ENCODE peak calls at places on chromosomes 1 and 21, in six cellular contexts. One of them, this sample, is unnamed.

GRCh38 chr1:96559181-96559580 is 162.4 kb upstream of the PTBP2 start:
- DNase-seq in mesenchymal stem cell: peak; percentile 30
- DNase-seq in mesendoderm: no peak
- DNase-seq in H9: no peak
- DNase-seq in neuronal stem cell: no peak
- DNase-seq in IMR-90: peak; percentile 7
- DNase-seq in this sample: no peak

GRCh38 chr1:113630340-113631327 is 128.7 kb downstream of the PHTF1 start:
- DNase-seq in mesendoderm: peak; percentile 26
- DNase-seq in IMR-90: no peak
- DNase-seq in H9: peak; percentile 35
- DNase-seq in neuronal stem cell: no peak
- DNase-seq in mesenchymal stem cell: no peak
- DNase-seq in this sample: peak; percentile 67

GRCh38 chr1:231931846-231932454 is 305.4 kb downstream of the DISC1 start:
- DNase-seq in IMR-90: no peak
- DNase-seq in H9: peak; percentile 41
- DNase-seq in mesendoderm: peak; percentile 75
- DNase-seq in mesenchymal stem cell: no peak
- DNase-seq in neuronal stem cell: no peak
- DNase-seq in this sample: peak; percentile 44

GRCh38 chr1:20080441-20081330 is 10.7 kb downstream of the PLA2G5 start:
- DNase-seq in mesendoderm: peak; percentile 76
- DNase-seq in neuronal stem cell: no peak
- DNase-seq in H9: no peak
- DNase-seq in mesenchymal stem cell: no peak
- DNase-seq in IMR-90: no peak
- DNase-seq in this sample: no peak

GRCh38 chr21:34019402-34019801 is 54.0 kb upstream of the MRPS6 start:
- DNase-seq in H9: no peak
- DNase-seq in neuronal stem cell: no peak
- DNase-seq in IMR-90: no peak
- DNase-seq in mesenchymal stem cell: no peak
- DNase-seq in mesendoderm: no peak
- DNase-seq in this sample: no peak

GRCh38 chr1:38608202-38608864 is 251.2 kb downstream of the RRAGC start:
- DNase-seq in neuronal stem cell: peak; percentile 78
- DNase-seq in H9: peak; percentile 81
- DNase-seq in mesenchymal stem cell: peak; percentile 17
- DNase-seq in IMR-90: peak; percentile 4
- DNase-seq in mesendoderm: peak; percentile 84
- DNase-seq in this sample: no peak

GRCh38 chr1:44849575-44850132 is 6.6 kb upstream of the PTCH2 start:
- DNase-seq in mesendoderm: no peak
- DNase-seq in IMR-90: peak; percentile 42
- DNase-seq in mesenchymal stem cell: peak; percentile 43
- DNase-seq in neuronal stem cell: no peak
- DNase-seq in H9: no peak
- DNase-seq in this sample: no peak

GRCh38 chr1:160837558-160838205 is 25.0 kb downstream of the CD244 start:
- DNase-seq in H9: no peak
- DNase-seq in mesendoderm: peak; percentile 13
- DNase-seq in neuronal stem cell: peak; percentile 29
- DNase-seq in mesenchymal stem cell: peak; percentile 7
- DNase-seq in IMR-90: no peak
- DNase-seq in this sample: no peak

GRCh38 chr1:231478386-231478785 is 50.1 kb upstream of the TSNAX start:
- DNase-seq in IMR-90: no peak
- DNase-seq in mesenchymal stem cell: no peak
- DNase-seq in neuronal stem cell: no peak
- DNase-seq in H9: no peak
- DNase-seq in mesendoderm: peak; percentile 3
- DNase-seq in this sample: no peak

GRCh38 chr1:110477445-110477957 is 26.6 kb downstream of the PROK1 start:
- DNase-seq in mesendoderm: peak; percentile 57
- DNase-seq in IMR-90: no peak
- DNase-seq in mesenchymal stem cell: no peak
- DNase-seq in neuronal stem cell: no peak
- DNase-seq in H9: peak; percentile 75
- DNase-seq in this sample: no peak

GRCh38 chr1:150477733-150478132 is 9.5 kb upstream of the TARS2 start:
- DNase-seq in IMR-90: peak; percentile 85
- DNase-seq in H9: no peak
- DNase-seq in mesenchymal stem cell: peak; percentile 73
- DNase-seq in neuronal stem cell: no peak
- DNase-seq in mesendoderm: no peak
- DNase-seq in this sample: no peak

GRCh38 chr1:234926574-234927311 is 201.9 kb downstream of the TOMM20 start:
- DNase-seq in mesendoderm: no peak
- DNase-seq in IMR-90: no peak
- DNase-seq in H9: peak; percentile 18
- DNase-seq in neuronal stem cell: no peak
- DNase-seq in mesenchymal stem cell: peak; percentile 23
- DNase-seq in this sample: no peak

GRCh38 chr1:204729516-204729915 is 44.0 kb upstream of the LRRN2 start:
- DNase-seq in IMR-90: no peak
- DNase-seq in mesendoderm: no peak
- DNase-seq in mesenchymal stem cell: no peak
- DNase-seq in H9: no peak
- DNase-seq in neuronal stem cell: no peak
- DNase-seq in this sample: no peak

GRCh38 chr1:68294354-68295066 is 62.2 kb upstream of the WLS start:
- DNase-seq in H9: no peak
- DNase-seq in mesenchymal stem cell: no peak
- DNase-seq in neuronal stem cell: no peak
- DNase-seq in IMR-90: no peak
- DNase-seq in mesendoderm: peak; percentile 63
- DNase-seq in this sample: no peak

GRCh38 chr1:236774926-236775325 is 20.2 kb upstream of the MTR start:
- DNase-seq in mesendoderm: peak; percentile 71
- DNase-seq in mesenchymal stem cell: peak; percentile 22
- DNase-seq in H9: no peak
- DNase-seq in neuronal stem cell: no peak
- DNase-seq in IMR-90: peak; percentile 15
- DNase-seq in this sample: peak; percentile 61

GRCh38 chr1:94180650-94181049 is 56.7 kb downstream of the ARHGAP29 start:
- DNase-seq in H9: no peak
- DNase-seq in neuronal stem cell: no peak
- DNase-seq in mesenchymal stem cell: no peak
- DNase-seq in IMR-90: peak; percentile 16
- DNase-seq in mesendoderm: no peak
- DNase-seq in this sample: no peak

GRCh38 chr1:176440176-176440575 is 22.8 kb upstream of the PAPPA2 start:
- DNase-seq in IMR-90: no peak
- DNase-seq in mesenchymal stem cell: no peak
- DNase-seq in neuronal stem cell: no peak
- DNase-seq in mesendoderm: no peak
- DNase-seq in H9: no peak
- DNase-seq in this sample: peak; percentile 97

GRCh38 chr1:46062651-46063319 is 69.6 kb downstream of the PIK3R3 start:
- DNase-seq in neuronal stem cell: no peak
- DNase-seq in H9: no peak
- DNase-seq in IMR-90: peak; percentile 22
- DNase-seq in mesendoderm: no peak
- DNase-seq in mesenchymal stem cell: peak; percentile 53
- DNase-seq in this sample: no peak

GRCh38 chr21:42746593-42747266 is 93.3 kb downstream of the PDE9A start:
- DNase-seq in IMR-90: no peak
- DNase-seq in mesenchymal stem cell: no peak
- DNase-seq in H9: no peak
- DNase-seq in mesendoderm: peak; percentile 8
- DNase-seq in neuronal stem cell: no peak
- DNase-seq in this sample: no peak

GRCh38 chr1:222392571-222392970 is 155.3 kb downstream of the HHIPL2 start:
- DNase-seq in H9: no peak
- DNase-seq in IMR-90: peak; percentile 91
- DNase-seq in mesenchymal stem cell: peak; percentile 22
- DNase-seq in neuronal stem cell: no peak
- DNase-seq in mesendoderm: no peak
- DNase-seq in this sample: no peak

GRCh38 chr1:110548381-110548780 is 29.4 kb upstream of the KCNA10 start:
- DNase-seq in neuronal stem cell: no peak
- DNase-seq in mesenchymal stem cell: peak; percentile 18
- DNase-seq in IMR-90: peak; percentile 8
- DNase-seq in H9: peak; percentile 61
- DNase-seq in mesendoderm: peak; percentile 65
- DNase-seq in this sample: peak; percentile 18

GRCh38 chr1:147470079-147470478 is 71.2 kb upstream of the BCL9 start:
- DNase-seq in neuronal stem cell: no peak
- DNase-seq in H9: no peak
- DNase-seq in IMR-90: no peak
- DNase-seq in mesendoderm: no peak
- DNase-seq in mesenchymal stem cell: no peak
- DNase-seq in this sample: no peak

GRCh38 chr1:147475488-147475887 is 65.8 kb upstream of the BCL9 start:
- DNase-seq in mesendoderm: no peak
- DNase-seq in mesenchymal stem cell: no peak
- DNase-seq in IMR-90: no peak
- DNase-seq in H9: no peak
- DNase-seq in neuronal stem cell: no peak
- DNase-seq in this sample: no peak

GRCh38 chr1:147473735-147474049 is 67.6 kb upstream of the BCL9 start:
- DNase-seq in neuronal stem cell: no peak
- DNase-seq in mesenchymal stem cell: no peak
- DNase-seq in mesendoderm: no peak
- DNase-seq in H9: no peak
- DNase-seq in IMR-90: no peak
- DNase-seq in this sample: no peak

GRCh38 chr1:147472953-147473734 is 68.2 kb upstream of the BCL9 start:
- DNase-seq in neuronal stem cell: no peak
- DNase-seq in mesendoderm: no peak
- DNase-seq in H9: no peak
- DNase-seq in IMR-90: peak; percentile 20
- DNase-seq in mesenchymal stem cell: no peak
- DNase-seq in this sample: no peak

DNA sequence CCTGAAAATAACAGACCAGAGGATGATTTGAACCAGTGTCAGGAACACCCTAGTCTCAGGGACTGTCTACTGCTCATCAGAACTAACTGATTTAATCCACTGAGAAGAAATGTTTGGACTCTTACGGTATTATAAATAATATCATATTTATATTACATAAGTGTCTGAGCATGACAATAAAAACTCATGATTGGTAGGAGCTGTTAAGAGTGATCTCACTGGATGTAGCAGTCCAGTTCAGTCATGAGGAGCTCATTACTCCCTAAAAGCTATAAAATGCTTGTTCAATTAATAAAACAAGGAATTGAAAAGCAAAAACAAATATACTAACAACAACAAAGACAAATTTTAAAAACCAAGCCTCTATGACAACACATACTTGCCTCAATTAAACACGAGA is 68.8 kb upstream of the BCL9 start:
- DNase-seq in neuronal stem cell: no peak
- DNase-seq in IMR-90: no peak
- DNase-seq in mesendoderm: no peak
- DNase-seq in mesenchymal stem cell: no peak
- DNase-seq in H9: no peak
- DNase-seq in this sample: no peak
- H3K27ac ChIP-seq in neuronal stem cell: no peak overlapping the region
- H3K27ac ChIP-seq in IMR-90: no peak overlapping the region
- H3K27ac ChIP-seq in mesendoderm: no peak overlapping the region
- H3K27ac ChIP-seq in mesenchymal stem cell: no peak overlapping the region
- H3K27ac ChIP-seq in H9: no peak overlapping the region
- H3K27ac ChIP-seq in this sample: no peak overlapping the region

GRCh38 chr1:100325415-100326324 is 26.6 kb upstream of the CDC14A start:
- DNase-seq in mesendoderm: no peak
- DNase-seq in neuronal stem cell: no peak
- DNase-seq in H9: no peak
- DNase-seq in IMR-90: no peak
- DNase-seq in mesenchymal stem cell: no peak
- DNase-seq in this sample: no peak

GRCh38 chr1:100320311-100321097 is 31.8 kb upstream of the CDC14A start:
- DNase-seq in IMR-90: no peak
- DNase-seq in H9: no peak
- DNase-seq in mesendoderm: no peak
- DNase-seq in neuronal stem cell: no peak
- DNase-seq in mesenchymal stem cell: no peak
- DNase-seq in this sample: no peak

GRCh38 chr1:100321098-100321493 is 31.2 kb upstream of the CDC14A start:
- DNase-seq in IMR-90: no peak
- DNase-seq in mesendoderm: no peak
- DNase-seq in H9: no peak
- DNase-seq in mesenchymal stem cell: no peak
- DNase-seq in neuronal stem cell: no peak
- DNase-seq in this sample: no peak

GRCh38 chr1:100322436-100323211 is 29.7 kb upstream of the CDC14A start:
- DNase-seq in neuronal stem cell: no peak
- DNase-seq in IMR-90: peak; percentile 31
- DNase-seq in H9: no peak
- DNase-seq in mesenchymal stem cell: peak; percentile 2
- DNase-seq in mesendoderm: no peak
- DNase-seq in this sample: peak; percentile 4

GRCh38 chr1:100323428-100324106 is 28.7 kb upstream of the CDC14A start:
- DNase-seq in H9: no peak
- DNase-seq in IMR-90: no peak
- DNase-seq in mesenchymal stem cell: no peak
- DNase-seq in mesendoderm: no peak
- DNase-seq in neuronal stem cell: no peak
- DNase-seq in this sample: no peak
- H2AK5ac ChIP-seq in H9: no peak overlapping the region
- H2AK5ac ChIP-seq in IMR-90: no peak overlapping the region
- H2AK5ac ChIP-seq in mesenchymal stem cell: no peak overlapping the region
- H2AK5ac ChIP-seq in mesendoderm: no peak overlapping the region
- H2AK5ac ChIP-seq in neuronal stem cell: no peak overlapping the region
- H2AK5ac ChIP-seq in this sample: no peak overlapping the region

GRCh38 chr1:12015499-12015898 is 3.8 kb upstream of the MIIP start:
- DNase-seq in neuronal stem cell: no peak
- DNase-seq in IMR-90: no peak
- DNase-seq in mesenchymal stem cell: no peak
- DNase-seq in H9: no peak
- DNase-seq in mesendoderm: no peak
- DNase-seq in this sample: peak; percentile 91
- H3K27ac ChIP-seq in neuronal stem cell: no peak overlapping the region
- H3K27ac ChIP-seq in IMR-90: no peak overlapping the region
- H3K27ac ChIP-seq in mesenchymal stem cell: no peak overlapping the region
- H3K27ac ChIP-seq in H9: no peak overlapping the region
- H3K27ac ChIP-seq in mesendoderm: no peak overlapping the region
- H3K27ac ChIP-seq in this sample: no peak overlapping the region

DNA sequence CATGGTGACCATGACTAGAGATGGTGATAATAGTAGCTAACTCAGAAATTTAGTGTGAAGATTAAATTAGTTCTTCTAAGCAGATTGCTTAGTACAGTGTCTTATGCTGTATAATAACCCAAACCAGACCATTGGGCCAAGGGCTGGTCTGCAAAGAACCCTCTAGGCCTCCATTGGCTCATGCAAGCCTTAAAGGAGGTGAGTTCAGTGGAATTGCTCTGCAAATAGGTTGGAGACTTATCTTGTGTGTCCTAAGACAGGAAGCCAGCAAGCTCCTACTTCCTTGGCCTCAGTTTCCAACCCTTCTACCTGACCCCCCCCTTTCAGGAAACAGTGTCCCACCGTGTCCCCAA is 1.8 kb upstream of the MEF2D start:
- DNase-seq in IMR-90: no peak
- DNase-seq in H9: no peak
- DNase-seq in mesenchymal stem cell: peak; percentile 50
- DNase-seq in neuronal stem cell: no peak
- DNase-seq in mesendoderm: no peak
- DNase-seq in this sample: no peak
- H2AK5ac ChIP-seq in IMR-90: peak overlapping the region; percentile 100
- H2AK5ac ChIP-seq in H9: no peak overlapping the region
- H2AK5ac ChIP-seq in mesenchymal stem cell: peak overlapping the region; percentile 46
- H2AK5ac ChIP-seq in neuronal stem cell: peak overlapping the region; percentile 0
- H2AK5ac ChIP-seq in mesendoderm: peak overlapping the region; percentile 82
- H2AK5ac ChIP-seq in this sample: peak overlapping the region; percentile 58

This sample was measured in trophoblast cell.